ENCODE peak calls at places on chromosome 12, in five cellular contexts. F is brain microvascular endothelial cell; R is effector memory CD4-positive, alpha-beta T cell; I is CD8-positive, alpha-beta memory T cell; U is tibial artery. G is an unnamed sample.
A peak's percentile ranks its signal among the peaks of the same experiment; 100 is the strongest.

GRCh38 chr12:71166869-71167268 is 9.1 kb upstream of the TSPAN8 start:
- DNase-seq in F (no peak), U (no peak), I (no peak), R (no peak), G (no peak)

GRCh38 chr12:116303076-116303465 is 25.6 kb upstream of the MED13L start:
- DNase-seq in F (no peak), U (no peak), I (no peak), R (no peak), G (no peak)

GRCh38 chr12:71441836-71442566 is 2.4 kb downstream of the LGR5 start:
- DNase-seq in U (no peak), F (no peak), R (no peak), I (no peak), G (no peak)

GRCh38 chr12:46933947-46934346 is 108.2 kb upstream of the SLC38A4 start:
- DNase-seq in R (no peak), I (peak; percentile 12), U (no peak), F (peak; percentile 61), G (no peak)

GRCh38 chr12:61414470-61414869 is 845.7 kb upstream of the USP15 start:
- DNase-seq in F (no peak), I (no peak), R (no peak), U (no peak), G (no peak)

GRCh38 chr12:110917467-110917866 is 2.9 kb downstream of the MYL2 start:
- DNase-seq in U (no peak), R (no peak), F (peak; percentile 55), I (no peak), G (no peak)

GRCh38 chr12:104358353-104359003 is 54.9 kb downstream of the EID3 start:
- DNase-seq in R (peak; percentile 35), I (peak; percentile 59), U (peak; percentile 76), F (peak; percentile 56), G (peak; percentile 73)

GRCh38 chr12:118060301-118061010 is 523 bp downstream of the WSB2 start:
- DNase-seq in F (no peak), R (no peak), U (peak; percentile 73), I (peak; percentile 34), G (peak; percentile 18)

GRCh38 chr12:29152223-29152868 is 3.3 kb downstream of the FAR2 start:
- DNase-seq in U (no peak), I (no peak), R (no peak), F (no peak), G (no peak)

GRCh38 chr12:89225808-89226368 is 126.4 kb downstream of the DUSP6 start:
- DNase-seq in I (no peak), R (no peak), U (no peak), F (peak; percentile 64), G (no peak)

GRCh38 chr12:15859136-15859535 is 23.1 kb upstream of the STRAP start:
- DNase-seq in I (no peak), F (no peak), R (no peak), U (no peak), G (no peak)

GRCh38 chr12:2284857-2285256 is 232.1 kb downstream of the CACNA1C start:
- DNase-seq in U (peak; percentile 89), R (no peak), F (peak; percentile 61), I (no peak), G (no peak)

GRCh38 chr12:101299346-101299745 is 19.4 kb downstream of the UTP20 start:
- DNase-seq in U (no peak), I (no peak), F (no peak), R (no peak), G (no peak)

GRCh38 chr12:65756956-65757511 is 67.2 kb upstream of the HMGA2 start:
- DNase-seq in R (no peak), I (no peak), F (no peak), U (no peak), G (no peak)

GRCh38 chr12:42172811-42173210 is 28.1 kb upstream of the GXYLT1 start:
- DNase-seq in I (no peak), U (no peak), R (no peak), F (no peak), G (no peak)

GRCh38 chr12:98639526-98639925 is 5.1 kb downstream of the IKBIP start:
- DNase-seq in U (no peak), I (no peak), F (no peak), R (no peak), G (no peak)

GRCh38 chr12:50058743-50059312 is 1.4 kb downstream of the ASIC1 start:
- DNase-seq in U (no peak), I (peak; percentile 20), R (no peak), F (no peak), G (peak; percentile 32)

GRCh38 chr12:4270016-4270669 is 3.4 kb upstream of the CCND2 start:
- DNase-seq in R (no peak), F (no peak), I (peak; percentile 41), U (no peak), G (no peak)

GRCh38 chr12:92719674-92720073 is 16.9 kb downstream of the PLEKHG7 start:
- DNase-seq in I (no peak), U (no peak), R (no peak), F (peak; percentile 43), G (no peak)

GRCh38 chr12:29807125-29807524 is 23.4 kb upstream of the TMTC1 start:
- DNase-seq in R (no peak), F (peak; percentile 51), U (no peak), I (no peak), G (no peak)

GRCh38 chr12:130675791-130676190 is 40.3 kb downstream of the RIMBP2 start:
- DNase-seq in R (no peak), F (no peak), U (no peak), I (no peak), G (no peak)

GRCh38 chr12:20274008-20274407 is 94.3 kb upstream of the PDE3A start:
- DNase-seq in R (no peak), F (no peak), U (no peak), I (no peak), G (no peak)

GRCh38 chr12:45244561-45245348 is 28.9 kb downstream of the ANO6 start:
- DNase-seq in R (no peak), I (no peak), U (no peak), F (peak; percentile 52), G (no peak)

GRCh38 chr12:96237465-96238077 is 43.4 kb downstream of the ELK3 start:
- DNase-seq in I (no peak), R (peak; percentile 65), F (peak; percentile 96), U (peak; percentile 88), G (peak; percentile 38)

GRCh38 chr12:108633534-108634224 is at the start of gene SELPLG:
- DNase-seq in I (peak; percentile 95), R (peak; percentile 79), F (no peak), U (peak; percentile 80), G (peak; percentile 88)
- H3K4me3 ChIP-seq in I (peak within 1 kb of the TSS; percentile 87), R (peak within 1 kb of the TSS; percentile 84), F (no peak within 1 kb of the TSS), U (peak within 1 kb of the TSS; percentile 19), G (peak within 1 kb of the TSS; percentile 71)

GRCh38 chr12:288687-289086 is 26.1 kb upstream of the SLC6A13 start:
- DNase-seq in I (no peak), F (peak; percentile 64), R (no peak), U (no peak), G (no peak)
- H3K36me3 ChIP-seq in I (peaks cover 28% of the 10 kb centered on the region), F (peaks cover 27% of the 10 kb centered on the region), R (peaks cover 47% of the 10 kb centered on the region), U (peaks cover 58% of the 10 kb centered on the region), G (peaks cover 64% of the 10 kb centered on the region)

DNA sequence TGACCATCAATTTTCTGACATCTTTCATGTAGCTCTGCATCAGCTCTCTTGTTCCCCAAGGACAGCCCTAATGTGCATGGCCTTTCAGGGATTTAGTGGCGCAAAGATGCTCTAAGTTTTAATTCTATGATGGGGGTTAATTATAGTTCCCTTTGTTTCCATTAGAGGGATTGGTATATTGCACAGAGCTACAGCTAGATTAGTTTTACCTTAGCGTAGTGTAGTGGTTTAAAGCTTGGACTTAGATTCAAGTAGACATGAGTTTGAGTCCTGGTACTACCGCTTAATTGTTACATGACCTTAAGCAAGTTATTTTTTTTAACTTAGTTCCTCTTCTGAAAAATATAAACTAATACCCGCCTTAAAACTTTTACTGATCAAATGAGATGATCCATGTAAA is 247.8 kb upstream of the KRR1 start:
- DNase-seq in I (no peak), U (no peak), F (no peak), R (no peak), G (no peak)
- H3K4me3 ChIP-seq in I (no peak overlapping the region), U (no peak overlapping the region), F (no peak overlapping the region), R (no peak overlapping the region), G (no peak overlapping the region)

DNA sequence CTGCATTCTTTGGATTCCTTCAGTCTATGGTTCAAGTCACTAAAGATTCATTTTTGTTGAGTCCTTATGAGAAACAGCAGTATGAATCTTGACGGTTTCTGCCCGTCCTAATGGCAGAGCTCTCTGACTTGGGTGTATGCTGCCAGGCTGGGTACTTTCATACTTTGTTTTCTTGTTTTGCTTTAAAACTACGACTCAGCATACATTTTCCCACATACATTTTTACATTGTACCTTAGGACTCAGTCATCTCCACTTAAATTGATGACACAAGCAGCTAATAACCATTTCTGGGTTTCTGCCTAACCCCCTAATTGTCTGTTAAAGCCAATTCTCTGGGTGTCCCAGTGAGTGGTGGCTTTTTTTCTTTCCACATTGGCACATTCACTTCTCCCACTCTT is 4.8 kb upstream of the DDX55 start:
- DNase-seq in U (no peak), R (no peak), F (no peak), I (no peak), G (no peak)
- H3K36me3 ChIP-seq in U (peaks cover 56% of the 10 kb centered on the region), R (peaks cover 47% of the 10 kb centered on the region), F (peaks cover 57% of the 10 kb centered on the region), I (peaks cover 29% of the 10 kb centered on the region), G (peaks cover 5% of the 10 kb centered on the region)

GRCh38 chr12:52519826-52520662 is at the start of gene KRT5:
- DNase-seq in F (no peak), U (no peak), I (no peak), R (no peak), G (no peak)
- H3K4me3 ChIP-seq in F (no peak within 1 kb of the TSS), U (no peak within 1 kb of the TSS), I (no peak within 1 kb of the TSS), R (no peak within 1 kb of the TSS), G (no peak within 1 kb of the TSS)

DNA sequence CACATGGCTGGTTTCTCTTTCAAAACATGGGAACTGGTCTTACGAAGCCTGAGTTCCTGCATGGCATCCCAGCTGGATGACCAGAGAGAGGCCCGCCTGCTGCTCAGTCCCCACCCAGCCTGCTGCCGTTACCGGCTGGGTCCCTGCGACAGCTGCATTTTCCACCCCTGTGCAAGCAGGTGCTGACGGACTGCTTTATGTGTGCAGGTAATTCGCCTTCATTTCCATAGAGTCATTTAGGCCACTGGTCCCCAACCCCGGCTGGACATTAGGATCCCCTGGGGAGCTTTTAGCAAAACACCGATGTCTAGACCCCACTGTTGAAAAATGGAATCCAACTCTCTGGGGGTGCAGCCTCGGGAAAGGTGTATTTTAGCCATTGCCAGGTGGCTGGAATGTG is 51.9 kb downstream of the RBM19 start:
- DNase-seq in F (no peak), I (no peak), U (no peak), R (no peak), G (no peak)
- H3K36me3 ChIP-seq in F (no peaks in the 10 kb centered on the region), I (peaks cover 13% of the 10 kb centered on the region), U (peaks cover 84% of the 10 kb centered on the region), R (peaks cover 55% of the 10 kb centered on the region), G (peaks cover 28% of the 10 kb centered on the region)

DNA sequence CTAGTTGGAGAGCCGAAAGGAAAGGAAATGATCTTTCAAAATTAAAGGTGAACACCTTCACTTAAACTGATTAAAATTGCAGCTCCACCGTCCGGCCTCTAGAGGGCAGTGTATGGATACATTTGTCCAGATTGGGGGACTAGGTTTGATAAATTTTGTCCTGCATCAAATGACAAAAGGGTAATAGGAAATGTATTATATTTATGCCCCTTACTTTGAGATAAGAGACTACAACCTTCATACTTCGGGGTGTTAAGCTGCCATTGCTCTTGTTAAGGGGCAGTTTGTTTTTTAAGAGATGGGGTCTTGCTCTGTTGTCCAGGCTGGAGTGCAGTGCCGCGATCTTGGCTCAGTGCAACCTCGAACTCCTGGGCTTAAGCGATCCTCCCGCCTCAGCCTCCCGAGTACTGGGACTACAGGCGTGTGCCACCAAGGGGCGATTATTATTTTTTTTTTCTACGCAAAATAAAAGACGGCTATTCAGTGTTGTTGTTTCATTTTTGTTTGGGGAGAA is 818 bp upstream of the SUOX start:
- DNase-seq in U (no peak), I (peak; percentile 72), R (peak; percentile 35), F (peak; percentile 52), G (peak; percentile 68)
- H3K4me3 ChIP-seq in U (peak overlapping the region; percentile 63), I (no peak overlapping the region), R (no peak overlapping the region), F (peak overlapping the region; percentile 93), G (no peak overlapping the region)

GRCh38 chr12:27243804-27244679 is at the start of gene STK38L:
- DNase-seq in R (peak; percentile 92), F (peak; percentile 95), I (peak; percentile 97), U (peak; percentile 98), G (peak; percentile 90)
- H3K36me3 ChIP-seq in R (no peaks in the 10 kb centered on the region), F (no peaks in the 10 kb centered on the region), I (no peaks in the 10 kb centered on the region), U (no peaks in the 10 kb centered on the region), G (no peaks in the 10 kb centered on the region)

G was measured in CD8-positive, alpha-beta T cell.